ENCODE peak calls at places on chromosomes 12 and 14, in seven cellular contexts. P, N, L, K, O, A and Q are unnamed samples.

GRCh38 chr12:87136330-87136976 is 880.3 kb upstream of the MGAT4C start:
- DNase-seq in P (no peak), N (no peak), L (no peak), K (no peak), O (no peak), A (peak; percentile 78), Q (no peak)

GRCh38 chr12:6180300-6181051 is 19.7 kb upstream of the CD9 start:
- DNase-seq in P (no peak), N (peak; percentile 72), L (peak; percentile 71), K (no peak), O (peak; percentile 32), A (peak; percentile 56), Q (peak; percentile 46)

GRCh38 chr12:103503546-103504480 is 8.0 kb upstream of the C12orf42 start:
- DNase-seq in P (peak; percentile 13), N (no peak), L (no peak), K (peak; percentile 52), O (peak; percentile 73), A (no peak), Q (no peak)

GRCh38 chr12:131047789-131048610 is 94.3 kb downstream of the ADGRD1 start:
- DNase-seq in P (no peak), N (peak; percentile 46), L (no peak), K (no peak), O (no peak), A (no peak), Q (no peak)

GRCh38 chr12:66676241-66676640 is 2.6 kb downstream of the GRIP1 start:
- DNase-seq in P (no peak), N (no peak), L (no peak), K (no peak), O (no peak), A (no peak), Q (no peak)

GRCh38 chr14:73463411-73463810 is 5.1 kb upstream of the NUMB start:
- DNase-seq in P (no peak), N (peak; percentile 47), L (peak; percentile 38), K (no peak), O (no peak), A (peak; percentile 90), Q (no peak)

GRCh38 chr12:132488127-132489077 is 1.5 kb upstream of the FBRSL1 start:
- DNase-seq in P (no peak), N (peak; percentile 11), L (no peak), K (no peak), O (no peak), A (no peak), Q (no peak)

GRCh38 chr12:4355843-4356327 is 23.6 kb downstream of the FGF23 start:
- DNase-seq in P (peak; percentile 5), N (peak; percentile 25), L (peak; percentile 8), K (peak; percentile 46), O (peak; percentile 96), A (peak; percentile 4), Q (no peak)

GRCh38 chr14:66790101-66790500 is 282.2 kb downstream of the GPHN start:
- DNase-seq in P (no peak), N (no peak), L (no peak), K (no peak), O (no peak), A (no peak), Q (no peak)

GRCh38 chr12:132596016-132596415 is 14.4 kb downstream of the LRCOL1 start:
- DNase-seq in P (no peak), N (peak; percentile 7), L (peak; percentile 55), K (peak; percentile 39), O (no peak), A (peak; percentile 16), Q (no peak)

GRCh38 chr12:26629864-26630263 is 203.1 kb downstream of the ITPR2 start:
- DNase-seq in P (no peak), N (no peak), L (peak; percentile 22), K (no peak), O (no peak), A (peak; percentile 74), Q (peak; percentile 65)

GRCh38 chr12:108694812-108695278 is 36.5 kb downstream of the CORO1C start:
- DNase-seq in P (no peak), N (no peak), L (no peak), K (no peak), O (no peak), A (no peak), Q (no peak)

GRCh38 chr12:77049767-77050353 is 15.5 kb downstream of the E2F7 start:
- DNase-seq in P (no peak), N (no peak), L (peak; percentile 8), K (peak; percentile 72), O (no peak), A (peak; percentile 81), Q (peak; percentile 42)

GRCh38 chr12:80937391-80938238 is at the start of gene LIN7A:
- DNase-seq in P (no peak), N (peak; percentile 29), L (peak; percentile 19), K (peak; percentile 76), O (peak; percentile 69), A (peak; percentile 71), Q (no peak)

DNA sequence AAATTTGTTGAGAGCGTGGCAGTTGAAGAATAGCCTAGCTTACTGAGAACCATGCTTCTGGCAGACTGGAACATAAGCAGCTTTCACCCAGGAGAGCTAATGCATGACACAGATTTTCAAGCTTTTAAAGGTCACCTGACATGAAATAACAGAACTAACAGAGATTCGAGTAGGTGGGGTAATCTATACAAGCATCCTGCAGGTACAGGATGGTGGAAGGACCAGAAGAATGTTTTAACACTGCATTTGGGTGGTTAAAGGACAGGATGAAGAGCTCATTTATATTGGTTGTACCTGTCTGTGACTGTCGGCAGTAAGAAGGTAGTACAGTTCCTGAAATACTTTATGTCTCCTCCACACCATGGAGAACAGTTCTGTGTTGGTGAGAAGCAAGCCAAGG is 8.9 kb downstream of the PELI2 start:
- DNase-seq in P (no peak), N (no peak), L (no peak), K (no peak), O (no peak), A (no peak), Q (no peak)
- H3K4me1 ChIP-seq in P (no peaks in the 10 kb centered on the region), N (peaks cover 3% of the 10 kb centered on the region), L (no peaks in the 10 kb centered on the region), K (peaks cover 7% of the 10 kb centered on the region), O (peaks cover 2% of the 10 kb centered on the region), A (peaks cover 6% of the 10 kb centered on the region), Q (peaks cover 20% of the 10 kb centered on the region)

GRCh38 chr14:89369656-89370055 is 47.4 kb downstream of the FOXN3 start:
- DNase-seq in P (no peak), N (no peak), L (no peak), K (no peak), O (peak; percentile 2), A (no peak), Q (no peak)

GRCh38 chr14:89372156-89372555 is 44.9 kb downstream of the FOXN3 start:
- DNase-seq in P (no peak), N (no peak), L (no peak), K (no peak), O (no peak), A (peak; percentile 54), Q (no peak)

GRCh38 chr14:89368490-89369477 is 48.2 kb downstream of the FOXN3 start:
- DNase-seq in P (no peak), N (no peak), L (no peak), K (peak; percentile 25), O (no peak), A (no peak), Q (no peak)

GRCh38 chr14:89371600-89371999 is 45.4 kb downstream of the FOXN3 start:
- DNase-seq in P (no peak), N (no peak), L (no peak), K (no peak), O (peak; percentile 39), A (no peak), Q (no peak)

DNA sequence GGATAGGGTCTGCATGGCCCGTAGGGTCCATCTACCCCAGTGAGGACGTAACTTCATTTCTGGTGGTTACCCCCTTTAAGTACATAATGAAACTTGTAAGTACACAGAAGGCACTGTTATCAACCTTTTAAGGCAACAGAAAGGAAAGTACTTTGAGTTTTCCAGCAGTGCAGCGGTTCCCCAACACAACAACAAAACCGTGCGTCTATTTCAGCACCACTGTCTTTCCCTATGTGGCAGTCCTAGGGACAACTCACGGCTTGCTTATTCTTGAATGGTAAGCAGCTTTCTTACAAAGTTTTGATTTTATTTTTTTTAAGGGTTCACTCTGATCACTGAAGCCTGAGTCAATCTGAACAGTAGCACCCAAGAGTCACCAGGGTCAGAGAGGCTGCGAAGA is 46.3 kb downstream of the FOXN3 start:
- DNase-seq in P (no peak), N (no peak), L (no peak), K (no peak), O (peak; percentile 15), A (no peak), Q (no peak)
- H3K4me1 ChIP-seq in P (peaks cover 2% of the 10 kb centered on the region), N (peaks cover 64% of the 10 kb centered on the region), L (peaks cover 3% of the 10 kb centered on the region), K (peaks cover 8% of the 10 kb centered on the region), O (peaks cover 12% of the 10 kb centered on the region), A (peaks cover 16% of the 10 kb centered on the region), Q (no peaks in the 10 kb centered on the region)

DNA sequence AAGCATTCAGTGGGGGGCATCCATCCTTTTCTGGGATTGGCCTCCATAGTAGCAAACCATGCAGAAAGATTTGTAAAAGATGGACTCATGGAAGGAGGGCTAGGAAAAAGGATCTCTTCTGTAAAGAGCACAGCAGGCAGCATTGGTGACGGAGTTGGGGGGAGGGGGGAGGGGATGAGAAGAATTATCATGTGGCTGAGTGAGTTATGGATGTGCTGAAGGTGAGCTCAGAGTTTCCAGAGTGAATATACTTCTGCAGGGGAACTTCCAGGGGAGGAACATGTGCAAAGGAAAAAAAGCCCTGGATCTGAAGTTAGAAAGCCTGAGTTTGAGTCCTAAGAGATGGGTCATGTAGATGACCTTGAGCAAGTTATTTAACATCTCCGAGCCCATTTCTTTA is 3.9 kb upstream of the B4GALNT3 start:
- DNase-seq in P (no peak), N (no peak), L (peak; percentile 72), K (no peak), O (peak; percentile 11), A (no peak), Q (no peak)
- H3K4me1 ChIP-seq in P (peaks cover 2% of the 10 kb centered on the region), N (peaks cover 5% of the 10 kb centered on the region), L (peaks cover 5% of the 10 kb centered on the region), K (peaks cover 27% of the 10 kb centered on the region), O (no peaks in the 10 kb centered on the region), A (peaks cover 6% of the 10 kb centered on the region), Q (peaks cover 4% of the 10 kb centered on the region)

GRCh38 chr14:105251920-105252319 is 3.6 kb downstream of the BTBD6 start:
- DNase-seq in P (no peak), N (no peak), L (no peak), K (no peak), O (no peak), A (no peak), Q (no peak)

GRCh38 chr14:105250008-105250366 is 1.7 kb downstream of the BTBD6 start:
- DNase-seq in P (no peak), N (no peak), L (no peak), K (no peak), O (peak; percentile 22), A (no peak), Q (no peak)

GRCh38 chr14:105249175-105250007 is 1.1 kb downstream of the BTBD6 start:
- DNase-seq in P (no peak), N (no peak), L (peak; percentile 27), K (peak; percentile 11), O (peak; percentile 31), A (no peak), Q (no peak)

GRCh38 chr14:105252552-105253328 is 4.4 kb downstream of the BTBD6 start:
- DNase-seq in P (no peak), N (no peak), L (no peak), K (no peak), O (no peak), A (no peak), Q (no peak)

DNA sequence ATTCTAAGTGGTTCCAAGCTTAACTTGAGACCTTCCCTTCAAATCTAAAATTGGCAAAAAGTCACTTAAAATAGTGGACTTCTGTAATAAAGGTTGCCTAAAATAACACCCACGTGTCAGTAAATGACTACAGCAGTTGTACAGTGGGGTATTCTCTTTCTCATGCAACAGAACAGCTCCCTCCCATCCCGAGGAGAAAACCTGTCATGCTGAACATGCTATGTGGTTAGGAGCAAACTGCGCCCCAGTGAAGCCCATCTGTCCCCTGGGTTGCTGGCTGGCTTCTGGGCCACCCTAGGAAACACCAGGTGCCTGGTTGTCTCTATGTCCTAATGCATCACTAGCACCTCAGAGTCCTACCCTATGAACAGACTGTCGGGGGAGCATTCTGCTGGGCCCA is 2.7 kb downstream of the BTBD6 start:
- DNase-seq in P (no peak), N (no peak), L (no peak), K (no peak), O (no peak), A (no peak), Q (no peak)
- H3K4me1 ChIP-seq in P (peaks cover 14% of the 10 kb centered on the region), N (peaks cover 54% of the 10 kb centered on the region), L (peaks cover 6% of the 10 kb centered on the region), K (peaks cover 11% of the 10 kb centered on the region), O (no peaks in the 10 kb centered on the region), A (peaks cover 34% of the 10 kb centered on the region), Q (peaks cover 25% of the 10 kb centered on the region)